ENCODE peak calls at places on chromosome 19, in six cellular contexts. S is HepG2, Z is GM12891, K is H1, F is GM12878, R is SK-N-SH. G is an unnamed sample.

GRCh38 chr19:29527500-29528328 is 1.9 kb downstream of the VSTM2B start:
- DNase-seq in K (no peak), Z (no peak), F (no peak), S (no peak), R (no peak), G (no peak)

GRCh38 chr19:2532252-2533071 is 56.5 kb downstream of the GADD45B start:
- DNase-seq in F (no peak), Z (no peak), S (no peak), K (no peak), R (no peak), G (no peak)

GRCh38 chr19:55585658-55586339 is 5.2 kb upstream of the ZNF579 start:
- DNase-seq in F (no peak), K (peak), Z (no peak), R (peak), S (peak), G (no peak)

GRCh38 chr19:47518139-47518538 is 3.3 kb upstream of the NAPA start:
- DNase-seq in K (no peak), Z (no peak), F (peak), R (no peak), S (no peak), G (no peak)

GRCh38 chr19:17553256-17553655 is 2.2 kb upstream of the COLGALT1 start:
- DNase-seq in R (no peak), S (no peak), Z (no peak), F (no peak), K (no peak), G (no peak)

GRCh38 chr19:35268546-35269424 is at the start of gene USF2:
- DNase-seq in K (no peak), Z (peak), F (no peak), S (peak), R (peak), G (peak)

GRCh38 chr19:37251308-37252229 is 33.6 kb downstream of the ZNF383 start:
- DNase-seq in F (peak), R (peak), K (no peak), S (no peak), Z (peak), G (peak)

GRCh38 chr19:6811906-6812305 is 39.4 kb downstream of the VAV1 start:
- DNase-seq in S (peak), R (peak), F (peak), Z (no peak), K (no peak), G (no peak)

GRCh38 chr19:44575116-44575700 is 38.2 kb upstream of the IGSF23 start:
- DNase-seq in Z (no peak), F (no peak), K (no peak), R (no peak), S (no peak), G (no peak)

GRCh38 chr19:32404939-32405430 is 585 bp upstream of the DPY19L3 start:
- DNase-seq in R (no peak), K (peak), F (no peak), Z (no peak), S (peak), G (no peak)

GRCh38 chr19:28977826-28978225 is 235.1 kb downstream of the UQCRFS1 start:
- DNase-seq in S (no peak), Z (no peak), F (no peak), K (peak), R (no peak), G (no peak)

GRCh38 chr19:54207908-54208783 is 7.5 kb downstream of the RPS9 start:
- DNase-seq in F (peak), Z (no peak), R (no peak), S (peak), K (peak), G (no peak)

GRCh38 chr19:33381101-33381500 is 7.6 kb downstream of the CEBPG start:
- DNase-seq in R (no peak), Z (no peak), F (no peak), S (no peak), K (no peak), G (no peak)

GRCh38 chr19:55146078-55146647 is 2.8 kb downstream of the TNNT1 start:
- DNase-seq in S (no peak), F (no peak), K (peak), Z (peak), R (peak), G (no peak)

GRCh38 chr19:46221981-46222610 is 7.4 kb upstream of the IGFL1 start:
- DNase-seq in Z (no peak), S (no peak), K (peak), R (no peak), F (no peak), G (no peak)

GRCh38 chr19:52734340-52734892 is 428 bp downstream of the ZNF611 start:
- DNase-seq in Z (no peak), F (no peak), S (no peak), R (peak), K (no peak), G (peak)

GRCh38 chr19:32067686-32068085 is 277.7 kb upstream of the ZNF507 start:
- DNase-seq in K (peak), F (no peak), S (no peak), R (no peak), Z (no peak), G (no peak)

GRCh38 chr19:55113570-55114039 is 3.8 kb downstream of the PPP1R12C start:
- DNase-seq in S (peak), Z (no peak), R (peak), K (peak), F (no peak), G (peak)

GRCh38 chr19:45477713-45478453 is 10.1 kb downstream of the FOSB start:
- DNase-seq in Z (no peak), K (no peak), F (no peak), S (no peak), R (no peak), G (no peak)

GRCh38 chr19:35318679-35319448 is 10.1 kb upstream of the CD22 start:
- DNase-seq in F (no peak), K (no peak), R (no peak), Z (no peak), S (peak), G (peak)

GRCh38 chr19:55398200-55398947 is 9.2 kb downstream of the UBE2S start:
- DNase-seq in K (no peak), R (no peak), Z (no peak), F (no peak), S (no peak), G (no peak)

GRCh38 chr19:23887642-23888041 is 27.0 kb upstream of the ZNF726 start:
- DNase-seq in R (no peak), S (peak), Z (no peak), F (no peak), K (no peak), G (no peak)

GRCh38 chr19:23884363-23884762 is 30.3 kb upstream of the ZNF726 start:
- DNase-seq in K (no peak), F (no peak), Z (no peak), R (no peak), S (no peak), G (no peak)

GRCh38 chr19:23882493-23882892 is 32.2 kb upstream of the ZNF726 start:
- DNase-seq in S (peak), F (no peak), R (no peak), Z (no peak), K (no peak), G (no peak)
- TF ChIP-seq TAF1 in S (no peak), F (no peak), R (no peak), Z (no peak), K (no peak), G (no peak)

GRCh38 chr19:49918089-49918488 is 10.9 kb upstream of the ATF5 start:
- DNase-seq in S (no peak), Z (no peak), R (no peak), K (no peak), F (no peak), G (no peak)
- TF ChIP-seq TAF1 in S (no peak), Z (no peak), R (no peak), K (no peak), F (no peak), G (no peak)

GRCh38 chr19:5024282-5024681 is 55.4 kb downstream of the KDM4B start:
- DNase-seq in Z (no peak), R (no peak), K (no peak), S (no peak), F (no peak), G (no peak)
- TF ChIP-seq TAF1 in Z (no peak), R (no peak), K (no peak), S (no peak), F (no peak), G (no peak)

DNA sequence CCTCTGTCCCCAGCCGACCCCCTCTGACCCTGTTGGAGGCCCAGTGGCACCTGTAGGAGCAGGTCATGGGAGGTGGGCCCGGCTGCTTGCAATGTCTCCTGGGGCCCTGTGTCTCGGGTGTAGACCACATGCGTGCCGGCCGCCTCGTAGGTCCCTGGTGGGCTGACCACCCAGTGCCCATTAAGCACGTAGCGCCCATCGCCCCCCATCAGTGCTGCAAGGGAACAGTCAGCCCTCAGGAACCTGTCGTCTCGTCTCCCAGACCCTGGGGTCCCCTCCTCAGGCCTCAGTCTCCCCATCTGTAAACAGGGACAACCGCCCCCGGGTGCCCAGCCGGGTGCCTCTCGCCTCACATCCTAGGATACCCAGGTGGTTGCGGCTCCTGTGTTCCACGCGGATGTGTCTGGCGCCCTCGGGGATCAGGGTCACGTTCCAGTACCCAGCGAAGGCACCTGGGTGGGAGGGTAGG is 5.6 kb downstream of the ADAMTSL5 start:
- DNase-seq in K (no peak), S (no peak), R (no peak), Z (no peak), F (no peak), G (no peak)
- TF ChIP-seq TAF1 in K (no peak), S (no peak), R (no peak), Z (no peak), F (no peak), G (no peak)

DNA sequence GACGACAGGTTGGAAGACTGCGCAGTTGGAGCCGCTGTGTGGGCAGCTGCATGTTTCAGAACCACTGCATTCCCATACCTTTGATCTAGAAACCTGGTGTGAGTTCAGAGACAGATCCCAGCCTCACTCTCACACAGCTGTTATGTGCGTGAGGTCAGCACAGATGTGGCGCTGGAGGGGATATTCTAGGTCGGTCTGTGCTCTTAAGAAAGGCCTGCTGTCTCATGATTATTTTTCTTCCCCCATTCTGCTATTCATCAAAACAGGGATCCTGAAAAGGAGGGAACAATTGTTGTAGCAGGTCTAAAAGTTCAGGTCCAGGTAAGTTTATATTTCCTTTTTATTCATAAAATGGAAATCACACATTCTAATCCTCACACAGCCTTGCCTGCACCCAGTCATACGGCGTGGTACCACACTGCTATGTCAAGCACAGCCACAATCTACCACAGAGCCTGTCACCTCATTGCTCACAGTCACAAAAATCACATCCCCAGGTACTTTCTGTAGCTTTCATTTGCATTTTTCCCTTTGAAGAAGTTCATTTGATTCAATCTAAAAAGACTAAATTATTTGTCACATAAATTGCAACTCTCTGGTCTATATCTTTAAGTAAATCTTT is 846 bp downstream of the ZNF546 start:
- DNase-seq in K (no peak), Z (no peak), S (peak), R (peak), F (no peak), G (no peak)
- TF ChIP-seq TAF1 in K (no peak), Z (no peak), S (no peak), R (no peak), F (no peak), G (no peak)

GRCh38 chr19:19459707-19460251 is 54.3 kb downstream of the GATAD2A start:
- DNase-seq in S (no peak), K (no peak), R (no peak), F (no peak), Z (no peak), G (no peak)
- TF ChIP-seq TAF1 in S (no peak), K (no peak), R (no peak), F (no peak), Z (no peak), G (no peak)

GRCh38 chr19:48728882-48729645 is 9.5 kb upstream of the MAMSTR start:
- DNase-seq in R (no peak), K (peak), Z (no peak), S (no peak), F (no peak), G (no peak)
- TF ChIP-seq TAF1 in R (no peak), K (no peak), Z (no peak), S (no peak), F (no peak), G (no peak)

DNA sequence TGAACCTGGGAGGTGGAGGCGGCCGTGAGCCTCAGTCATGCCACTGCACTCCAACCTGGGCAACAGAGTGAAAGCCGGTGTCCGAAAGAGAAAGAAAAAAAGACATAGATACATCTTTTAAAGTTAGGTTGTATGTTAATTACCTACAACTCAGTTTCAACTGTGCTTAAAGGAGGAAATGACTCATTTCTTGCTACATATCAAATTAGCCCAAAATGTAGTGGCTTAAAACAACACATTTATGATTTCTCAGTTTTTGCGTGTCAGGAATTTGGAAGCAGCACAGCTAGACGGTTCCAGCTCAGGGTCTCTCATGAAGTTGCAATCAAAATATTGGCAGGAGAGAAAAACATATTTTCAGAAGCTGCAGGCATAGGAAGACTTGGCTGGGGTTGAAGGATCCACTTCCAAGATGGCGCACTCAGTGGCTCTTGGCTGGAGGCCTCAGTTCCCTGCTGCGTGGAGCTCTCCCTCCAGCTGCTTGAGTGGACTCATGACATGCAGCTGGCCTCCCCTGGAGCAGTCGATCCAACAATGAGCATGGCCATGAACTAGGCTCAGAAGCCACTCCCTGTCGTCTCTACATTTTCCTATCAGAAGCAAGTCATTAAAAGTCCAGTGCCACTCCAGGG is 7.1 kb downstream of the LDLR start:
- DNase-seq in F (peak), K (no peak), Z (no peak), S (no peak), R (no peak), G (no peak)
- TF ChIP-seq TAF1 in F (no peak), K (no peak), Z (no peak), S (no peak), R (no peak), G (no peak)